ENCODE peak calls at places on chromosomes 16 and 17, in seven cellular contexts. M, B, X, I, W, V and E are unnamed samples.

GRCh38 chr17:18182190-18182977 is 1.2 kb upstream of the ALKBH5 start:
- DNase-seq in W (no peak), I (no peak), V (peak), B (no peak), X (no peak), M (peak), E (no peak)

GRCh38 chr17:48715496-48716399 is 6.6 kb downstream of the PRAC1 start:
- DNase-seq in V (no peak), M (no peak), B (no peak), I (no peak), W (no peak), X (no peak), E (no peak)

GRCh38 chr17:15090533-15090932 is 174.6 kb downstream of the PMP22 start:
- DNase-seq in X (no peak), I (no peak), B (no peak), W (no peak), V (no peak), M (no peak), E (no peak)

GRCh38 chr17:152860-153420 is 15.6 kb downstream of the SCGB1C2 start:
- DNase-seq in B (no peak), X (no peak), W (no peak), M (no peak), I (no peak), V (no peak), E (no peak)

GRCh38 chr17:77254961-77255741 is 114.4 kb downstream of the SEC14L1 start:
- DNase-seq in B (no peak), I (peak), W (peak), V (peak), X (peak), M (peak), E (no peak)

GRCh38 chr16:26993988-26994387 is 72.7 kb upstream of the C16orf82 start:
- DNase-seq in B (no peak), I (no peak), V (no peak), W (peak), M (peak), X (no peak), E (no peak)

GRCh38 chr17:76458580-76459490 is 5.9 kb upstream of the UBE2O start:
- DNase-seq in W (peak), B (no peak), V (no peak), X (peak), I (peak), M (peak), E (no peak)

GRCh38 chr17:79888009-79888540 is 48.8 kb upstream of the CBX4 start:
- DNase-seq in B (no peak), I (no peak), V (no peak), W (no peak), X (no peak), M (no peak), E (no peak)

GRCh38 chr17:43723697-43724359 is 34.8 kb downstream of the SOST start:
- DNase-seq in M (peak), B (peak), V (no peak), X (peak), I (peak), W (peak), E (no peak)

GRCh38 chr17:12391468-12391867 is 274.2 kb upstream of the MYOCD start:
- DNase-seq in X (no peak), W (peak), M (no peak), B (no peak), V (no peak), I (no peak), E (no peak)

GRCh38 chr16:57613514-57613913 is 14.9 kb upstream of the ADGRG1 start:
- DNase-seq in I (no peak), B (no peak), W (no peak), V (no peak), X (no peak), M (no peak), E (no peak)

GRCh38 chr16:85978291-85978775 is 79.4 kb downstream of the IRF8 start:
- DNase-seq in B (peak), I (no peak), X (no peak), M (no peak), V (no peak), W (no peak), E (no peak)

GRCh38 chr16:52293209-52293608 is 253.7 kb downstream of the TOX3 start:
- DNase-seq in X (no peak), W (no peak), M (no peak), V (no peak), I (no peak), B (no peak), E (no peak)

GRCh38 chr17:75910699-75911098 is 6.0 kb upstream of the MRPL38 start:
- DNase-seq in B (no peak), V (no peak), M (no peak), I (no peak), W (no peak), X (no peak), E (no peak)

GRCh38 chr17:81976332-81977210 is 858 bp upstream of the ASPSCR1 start:
- DNase-seq in W (no peak), B (no peak), X (peak), V (peak), I (peak), M (no peak), E (no peak)

GRCh38 chr16:60203525-60204124 is 1469.5 kb upstream of the GOT2 start:
- DNase-seq in I (no peak), B (peak), V (no peak), W (peak), M (peak), X (peak), E (no peak)

GRCh38 chr17:838486-838885 is 56.3 kb downstream of the MRM3 start:
- DNase-seq in B (no peak), X (no peak), M (no peak), I (no peak), W (peak), V (no peak), E (no peak)

GRCh38 chr16:50253511-50253903 is 12.8 kb upstream of the ADCY7 start:
- DNase-seq in X (no peak), B (no peak), V (peak), I (no peak), M (no peak), W (no peak), E (no peak)

GRCh38 chr17:2289878-2290478 is 13.6 kb downstream of the SMG6 start:
- DNase-seq in M (no peak), I (no peak), V (no peak), B (no peak), W (no peak), X (no peak), E (no peak)

GRCh38 chr16:2782583-2783351 is 4.6 kb downstream of the PRSS33 start:
- DNase-seq in B (no peak), I (peak), V (no peak), X (no peak), M (no peak), W (no peak), E (no peak)
- TF ChIP-seq CTCF in B (no peak), I (no peak), V (no peak), X (no peak), M (no peak), W (no peak), E (no peak)

GRCh38 chr16:11729787-11730186 is 12.9 kb downstream of the TXNDC11 start:
- DNase-seq in B (no peak), I (no peak), X (no peak), V (no peak), W (no peak), M (no peak), E (no peak)

GRCh38 chr16:11726008-11726407 is 16.6 kb downstream of the TXNDC11 start:
- DNase-seq in M (no peak), B (no peak), I (peak), V (no peak), W (no peak), X (no peak), E (no peak)

GRCh38 chr16:11725457-11725856 is 17.2 kb downstream of the TXNDC11 start:
- DNase-seq in W (no peak), B (no peak), X (no peak), M (no peak), I (no peak), V (no peak), E (no peak)

GRCh38 chr16:11722468-11722808 is 20.2 kb downstream of the TXNDC11 start:
- DNase-seq in W (no peak), V (no peak), X (no peak), B (no peak), I (no peak), M (no peak), E (no peak)

DNA sequence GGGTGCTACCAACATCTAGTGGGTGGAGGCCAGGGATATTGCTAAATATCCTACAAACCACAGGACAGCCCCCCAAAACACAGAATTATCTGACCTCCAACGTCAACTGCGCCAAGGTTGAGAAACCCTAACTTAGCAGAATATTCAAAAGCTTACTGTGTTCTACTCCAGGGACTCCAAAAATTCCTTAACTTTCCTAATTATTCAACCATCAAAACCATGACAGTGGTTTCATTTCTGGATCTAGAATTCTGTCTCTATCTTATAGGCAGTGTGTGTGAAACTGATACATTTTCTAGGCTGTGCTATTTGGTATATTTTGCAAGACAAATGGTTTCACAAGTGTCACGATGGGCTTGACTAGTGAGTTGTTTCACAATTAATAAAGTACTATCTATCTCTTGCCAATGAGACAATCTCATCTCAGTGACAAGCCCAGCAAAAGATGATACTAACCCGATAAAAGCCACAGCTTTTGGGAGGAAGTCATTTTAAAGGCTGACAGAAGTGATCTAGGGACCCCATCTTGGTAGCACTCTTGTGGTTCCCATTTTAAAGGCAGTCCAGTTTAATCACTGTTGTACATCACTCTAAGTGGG is 14.6 kb downstream of the TXNDC11 start:
- DNase-seq in V (no peak), B (no peak), W (no peak), X (no peak), M (no peak), I (no peak), E (no peak)
- TF ChIP-seq CTCF in V (no peak), B (no peak), W (no peak), X (no peak), M (no peak), I (no peak), E (no peak)

DNA sequence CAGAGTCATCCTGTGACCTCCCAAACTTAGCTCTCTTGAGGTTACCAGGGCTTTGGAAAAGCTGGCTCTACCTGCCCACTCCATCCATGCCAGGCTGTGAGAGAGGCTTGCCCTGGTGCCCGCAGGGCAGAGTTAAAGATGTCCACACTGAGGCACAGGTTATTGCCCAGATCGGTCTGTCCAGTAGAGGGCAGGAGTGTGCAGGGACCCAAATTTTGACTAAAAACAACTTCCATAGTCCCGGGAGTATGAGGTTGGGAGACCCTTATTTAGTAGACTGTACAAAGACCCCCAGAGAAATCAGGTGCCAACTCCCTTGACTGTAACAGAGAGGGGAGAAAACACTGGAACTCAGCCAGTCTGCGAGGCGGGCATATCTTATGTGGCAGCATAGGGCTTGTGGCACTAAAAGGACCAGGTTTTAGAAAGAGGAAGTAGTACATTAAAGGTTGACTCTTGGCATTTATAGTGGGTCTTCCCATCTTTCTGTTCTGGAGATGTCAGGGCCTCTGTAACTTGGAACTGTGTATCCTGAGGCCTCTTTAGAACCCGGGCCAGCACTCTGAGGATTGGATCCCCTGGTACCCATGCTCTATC is 43.3 kb downstream of the HNF1B start:
- DNase-seq in W (no peak), X (peak), M (peak), I (peak), V (no peak), B (peak), E (no peak)
- TF ChIP-seq CTCF in W (peak), X (peak), M (peak), I (peak), V (peak), B (peak), E (peak)

GRCh38 chr17:8290043-8290442 is 1.6 kb downstream of the RANGRF start:
- DNase-seq in I (no peak), W (no peak), V (no peak), M (no peak), X (no peak), B (no peak), E (no peak)
- TF ChIP-seq CTCF in I (no peak), W (no peak), V (no peak), M (no peak), X (no peak), B (no peak), E (no peak)

GRCh38 chr16:49085689-49086088 is 195.9 kb downstream of the CBLN1 start:
- DNase-seq in W (peak), V (no peak), M (no peak), B (no peak), I (no peak), X (no peak), E (no peak)
- TF ChIP-seq CTCF in W (no peak), V (no peak), M (no peak), B (no peak), I (no peak), X (no peak), E (no peak)

GRCh38 chr17:8052256-8053252 is 13.7 kb downstream of the ALOX15B start:
- DNase-seq in M (no peak), V (no peak), I (no peak), X (no peak), W (no peak), B (no peak), E (no peak)
- TF ChIP-seq CTCF in M (no peak), V (no peak), I (no peak), X (no peak), W (no peak), B (no peak), E (no peak)

GRCh38 chr16:71356051-71356740 is 2.3 kb upstream of the CALB2 start:
- DNase-seq in B (no peak), M (no peak), I (no peak), V (no peak), W (no peak), X (no peak), E (no peak)

GRCh38 chr16:71358464-71359031 is at the start of gene CALB2:
- DNase-seq in M (peak), W (peak), X (peak), I (peak), B (peak), V (peak), E (peak)

GRCh38 chr16:71360378-71360777 is 1.9 kb downstream of the CALB2 start:
- DNase-seq in V (peak), B (no peak), M (peak), I (peak), W (peak), X (peak), E (no peak)

GRCh38 chr16:71357681-71358080 is 842 bp upstream of the CALB2 start:
- DNase-seq in I (peak), B (peak), M (no peak), X (peak), V (no peak), W (no peak), E (no peak)

DNA sequence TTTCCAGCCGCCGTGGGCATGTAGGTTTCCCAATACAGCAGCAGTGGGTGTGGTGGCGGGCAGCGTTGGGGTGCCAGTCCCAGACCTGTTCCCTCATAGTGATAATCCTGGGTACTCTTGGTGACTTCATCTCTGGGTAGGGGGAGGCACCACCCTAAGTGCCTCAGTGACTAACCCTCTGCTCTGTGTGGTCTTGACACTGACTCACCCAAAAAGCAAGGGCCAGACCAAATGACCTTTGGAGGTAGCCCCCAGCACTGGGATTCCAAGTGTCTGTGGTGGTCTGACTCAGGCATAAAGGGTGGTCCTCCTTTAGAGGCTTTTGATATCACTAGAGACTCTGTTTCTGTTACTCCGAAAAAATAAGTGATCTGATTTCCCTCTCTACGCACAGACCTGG is 908 bp downstream of the CALB2 start:
- DNase-seq in M (no peak), B (no peak), X (no peak), W (no peak), I (no peak), V (no peak), E (no peak)
- TF ChIP-seq CTCF in M (no peak), B (no peak), X (no peak), W (no peak), I (no peak), V (no peak), E (no peak)

DNA sequence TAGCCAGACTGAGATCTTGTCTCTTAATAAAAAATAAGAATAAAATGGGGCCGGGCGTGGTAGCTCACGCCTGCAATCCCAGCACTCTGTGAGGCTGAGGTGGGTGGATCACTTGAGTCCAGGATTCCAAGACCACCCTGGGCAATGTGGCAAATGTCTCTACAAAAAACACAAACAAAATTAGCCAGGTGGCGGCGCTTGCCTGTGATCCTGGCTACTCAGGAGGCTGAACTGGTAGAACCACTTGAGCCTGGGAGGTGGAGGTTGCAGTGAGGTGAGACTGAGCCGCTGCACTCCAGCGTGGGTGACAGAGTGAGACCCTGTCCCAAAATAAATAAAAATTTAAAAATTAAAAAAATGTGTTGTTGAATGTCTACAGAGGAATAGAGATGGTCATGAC is 2.9 kb upstream of the DEF8 start:
- DNase-seq in X (no peak), I (peak), V (no peak), M (no peak), B (no peak), W (no peak), E (no peak)
- TF ChIP-seq CTCF in X (no peak), I (no peak), V (no peak), M (no peak), B (no peak), W (no peak), E (no peak)

GRCh38 chr16:1779234-1779701 is 3.1 kb downstream of the SPSB3 start:
- DNase-seq in W (no peak), X (no peak), M (no peak), I (no peak), B (no peak), V (no peak), E (no peak)

GRCh38 chr16:1778200-1779179 is 3.9 kb downstream of the SPSB3 start:
- DNase-seq in V (no peak), I (no peak), X (no peak), M (no peak), W (no peak), B (no peak), E (no peak)

GRCh38 chr16:1781254-1781653 is 1.1 kb downstream of the SPSB3 start:
- DNase-seq in B (no peak), X (no peak), V (no peak), W (no peak), I (no peak), M (no peak), E (no peak)

GRCh38 chr16:1780677-1781072 is 1.7 kb downstream of the SPSB3 start:
- DNase-seq in I (no peak), M (no peak), V (no peak), W (no peak), B (no peak), X (no peak), E (no peak)

DNA sequence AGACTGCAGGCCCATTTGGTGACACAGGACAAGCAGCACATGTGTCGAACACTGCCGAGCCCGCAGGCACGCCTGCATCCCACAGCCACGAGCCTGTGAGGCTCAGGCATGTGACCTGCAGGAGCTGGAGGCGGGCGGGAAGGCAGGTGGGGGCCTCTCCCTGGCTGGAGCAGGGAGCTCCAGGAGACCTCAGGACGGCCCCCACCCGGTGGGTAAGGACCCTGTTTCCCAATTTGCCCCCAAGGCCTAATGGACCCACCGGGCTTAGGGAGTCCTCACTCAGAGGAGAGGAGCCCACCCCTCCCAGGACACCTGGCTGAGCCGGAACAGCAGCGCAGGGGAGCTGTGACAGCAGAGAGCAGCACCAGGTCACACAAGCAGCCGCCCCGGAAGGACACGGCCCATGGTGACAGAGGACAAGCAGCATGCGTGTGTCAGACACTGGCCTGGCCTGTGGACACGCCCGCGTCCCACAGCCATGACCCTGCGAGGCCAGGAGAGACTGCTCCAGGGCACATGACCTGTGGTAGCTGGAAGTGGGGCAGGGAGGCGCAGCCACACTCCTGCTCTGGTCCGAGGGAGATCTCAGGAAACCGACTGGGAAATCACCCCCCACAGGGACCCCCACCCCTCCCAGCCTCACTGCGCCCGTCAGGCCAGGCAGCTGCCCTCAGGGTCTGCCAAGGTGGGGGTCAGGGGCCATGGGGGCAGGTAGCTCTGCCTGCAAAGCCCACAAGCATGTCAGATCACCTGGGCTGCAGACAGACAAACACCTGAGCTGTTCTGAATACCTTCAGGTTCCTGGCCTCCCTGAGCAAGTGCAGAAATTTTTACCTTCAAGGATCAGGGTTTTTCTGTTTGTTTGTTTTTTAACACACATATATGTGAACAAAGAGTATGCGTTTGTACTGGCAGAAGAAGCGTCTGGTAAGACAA is 2.4 kb downstream of the SPSB3 start:
- DNase-seq in V (no peak), X (no peak), W (no peak), B (no peak), I (no peak), M (no peak), E (no peak)
- TF ChIP-seq CTCF in V (no peak), X (no peak), W (no peak), B (no peak), I (no peak), M (no peak), E (no peak)

DNA sequence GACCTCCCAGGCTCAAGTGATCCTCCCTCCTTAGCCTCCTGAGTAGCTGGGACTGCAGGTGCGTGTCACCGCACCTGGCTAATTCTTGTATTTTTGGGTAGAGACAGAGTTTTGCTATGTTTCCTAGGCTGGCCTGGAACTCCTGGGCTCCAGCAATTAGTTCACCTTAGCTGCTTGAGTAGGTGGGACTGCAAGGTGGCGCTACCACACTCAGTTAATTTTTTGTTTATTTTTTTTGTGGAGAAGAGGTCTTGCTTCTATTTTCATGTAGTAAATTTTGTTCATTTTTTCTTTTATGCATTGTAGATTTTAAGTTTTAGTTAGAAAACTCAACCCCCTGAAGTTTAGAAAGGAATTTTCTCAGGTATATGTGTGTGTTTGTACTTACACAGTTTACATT is 21.7 kb downstream of the RNF135 start:
- DNase-seq in X (no peak), I (no peak), B (no peak), W (no peak), M (no peak), V (no peak), E (no peak)
- TF ChIP-seq CTCF in X (peak), I (no peak), B (no peak), W (no peak), M (no peak), V (no peak), E (no peak)